ENCODE peak calls at places on chromosomes 4 and X, in ten cellular contexts. R, C, M, F, V, W, E, N, K and Y are unnamed samples.

GRCh38 chr4:38857354-38858096 is 908 bp upstream of the TLR6 start:
- DNase-seq in C (peak; percentile 44), E (peak; percentile 64), F (no peak), V (no peak), W (no peak), N (no peak), K (no peak), R (no peak), M (peak; percentile 92), Y (no peak)

GRCh38 chr4:17491196-17491595 is 20.7 kb downstream of the QDPR start:
- DNase-seq in V (no peak), K (no peak), N (no peak), W (no peak), R (no peak), E (no peak), C (no peak), M (no peak), F (no peak), Y (no peak)

GRCh38 chr4:176422031-176422430 is 102.3 kb downstream of the SPCS3 start:
- DNase-seq in C (no peak), N (no peak), K (no peak), R (no peak), F (no peak), M (no peak), V (no peak), E (no peak), W (no peak), Y (no peak)

GRCh38 chr4:140556372-140557085 is 12.2 kb downstream of the UCP1 start:
- DNase-seq in K (no peak), V (no peak), N (no peak), F (no peak), R (peak; percentile 91), C (peak; percentile 47), W (no peak), M (no peak), E (peak; percentile 68), Y (no peak)

GRCh38 chrX:69718102-69718501 is 102.2 kb downstream of the EDA start:
- DNase-seq in C (no peak), N (no peak), W (no peak), M (no peak), F (no peak), R (no peak), V (no peak), K (no peak), E (no peak), Y (no peak)

GRCh38 chr4:132001542-132001941 is 1147.6 kb upstream of the PCDH10 start:
- DNase-seq in R (no peak), N (no peak), E (no peak), V (no peak), F (no peak), W (no peak), C (no peak), K (no peak), M (peak; percentile 18), Y (no peak)

GRCh38 chrX:45400380-45400779 is 199.7 kb upstream of the DIPK2B start:
- DNase-seq in V (no peak), N (no peak), C (no peak), K (no peak), R (no peak), E (no peak), M (peak; percentile 7), F (no peak), W (no peak), Y (no peak)

GRCh38 chrX:150087612-150088011 is 149.3 kb upstream of the EOLA2 start:
- DNase-seq in W (no peak), F (no peak), V (no peak), E (no peak), M (no peak), C (no peak), N (no peak), K (no peak), R (no peak), Y (no peak)

GRCh38 chr4:106021737-106022410 is 126.6 kb downstream of the NPNT start:
- DNase-seq in N (no peak), C (no peak), W (no peak), F (no peak), M (no peak), K (no peak), V (no peak), E (no peak), R (no peak), Y (no peak)

GRCh38 chrX:153650959-153651358 is 4.0 kb downstream of the DUSP9 start:
- DNase-seq in C (no peak), K (no peak), E (no peak), V (no peak), W (peak; percentile 52), N (no peak), M (no peak), F (no peak), R (no peak), Y (no peak)

GRCh38 chr4:22021116-22021515 is 72.5 kb upstream of the KCNIP4 start:
- DNase-seq in V (no peak), E (no peak), C (no peak), K (no peak), M (no peak), W (no peak), R (no peak), F (no peak), N (no peak), Y (no peak)

GRCh38 chr4:22848332-22848731 is 155.6 kb downstream of the GBA3 start:
- DNase-seq in E (no peak), R (no peak), W (no peak), N (no peak), F (no peak), C (no peak), V (no peak), K (no peak), M (no peak), Y (no peak)

GRCh38 chrX:111182938-111183337 is 86.9 kb downstream of the PAK3 start:
- DNase-seq in N (no peak), M (no peak), E (no peak), W (no peak), C (no peak), R (no peak), F (no peak), V (no peak), K (no peak), Y (no peak)

GRCh38 chrX:78754917-78755316 is 7.4 kb downstream of the LPAR4 start:
- DNase-seq in M (no peak), V (no peak), C (no peak), K (no peak), R (no peak), W (no peak), N (no peak), E (peak; percentile 40), F (no peak), Y (no peak)

GRCh38 chr4:103802766-103803165 is 83.0 kb upstream of the TACR3 start:
- DNase-seq in F (no peak), C (no peak), E (no peak), N (no peak), W (no peak), M (no peak), R (no peak), V (no peak), K (no peak), Y (no peak)